ENCODE peak calls at places on chromosomes 6 and 20, in seven cellular contexts. I is mesothelial cell of epicardium, M is GM10248, V is A549, R is pancreas, G is psoas muscle, B is MCF 10A. O is an unnamed sample.

GRCh38 chr6:36605560-36606391 is 11.6 kb downstream of the SRSF3 start:
- DNase-seq in I (no peak), M (no peak), V (no peak), R (no peak), G (no peak), B (no peak), O (no peak)

GRCh38 chr20:25308083-25308491 is 60.2 kb downstream of the PYGB start:
- DNase-seq in I (no peak), M (no peak), V (no peak), R (no peak), G (no peak), B (no peak), O (no peak)

GRCh38 chr6:106159531-106159940 is 73.4 kb downstream of the PRDM1 start:
- DNase-seq in I (no peak), M (no peak), V (no peak), R (no peak), G (no peak), B (peak; percentile 79), O (no peak)

GRCh38 chr20:6075428-6076219 is 21.8 kb upstream of the LRRN4 start:
- DNase-seq in I (no peak), M (no peak), V (no peak), R (no peak), G (no peak), B (no peak), O (no peak)

GRCh38 chr6:22954749-22955385 is 385.5 kb downstream of the HDGFL1 start:
- DNase-seq in I (no peak), M (no peak), V (no peak), R (no peak), G (no peak), B (peak; percentile 14), O (no peak)

GRCh38 chr6:115901896-115902295 is 158.8 kb downstream of the FRK start:
- DNase-seq in I (no peak), M (no peak), V (no peak), R (no peak), G (no peak), B (no peak), O (no peak)

GRCh38 chr6:137223370-137224131 is 4.4 kb upstream of the IFNGR1 start:
- DNase-seq in I (no peak), M (no peak), V (no peak), R (no peak), G (no peak), B (peak; percentile 95), O (no peak)

GRCh38 chr20:32450484-32451061 is 92.4 kb downstream of the ASXL1 start:
- DNase-seq in I (no peak), M (peak; percentile 18), V (no peak), R (peak; percentile 28), G (no peak), B (no peak), O (no peak)

GRCh38 chr6:152301806-152302568 is 335.2 kb downstream of the SYNE1 start:
- DNase-seq in I (peak; percentile 87), M (peak; percentile 88), V (peak; percentile 61), R (peak; percentile 74), G (peak; percentile 89), B (peak; percentile 88), O (peak; percentile 89)

GRCh38 chr20:7694940-7695567 is 245.2 kb downstream of the HAO1 start:
- DNase-seq in I (no peak), M (no peak), V (no peak), R (no peak), G (no peak), B (no peak), O (no peak)

GRCh38 chr6:136788069-136788902 is 4.0 kb downstream of the MAP3K5 start:
- DNase-seq in I (no peak), M (no peak), V (no peak), R (no peak), G (no peak), B (peak; percentile 87), O (no peak)

GRCh38 chr6:112362027-112362795 is 15.1 kb downstream of the RFPL4B start:
- DNase-seq in I (no peak), M (no peak), V (no peak), R (no peak), G (no peak), B (no peak), O (no peak)

GRCh38 chr6:36759177-36759757 is 61.6 kb downstream of the RAB44 start:
- DNase-seq in I (peak; percentile 95), M (peak; percentile 89), V (peak; percentile 82), R (peak; percentile 85), G (peak; percentile 91), B (peak; percentile 70), O (peak; percentile 92)

GRCh38 chr6:25360611-25361010 is 81.4 kb downstream of the CARMIL1 start:
- DNase-seq in I (no peak), M (no peak), V (no peak), R (no peak), G (no peak), B (peak; percentile 17), O (no peak)

GRCh38 chr6:77620290-77620882 is 32.5 kb upstream of the MEI4 start:
- DNase-seq in I (no peak), M (no peak), V (no peak), R (no peak), G (no peak), B (peak; percentile 57), O (peak; percentile 44)

GRCh38 chr20:43536041-43536816 is 22.6 kb upstream of the SGK2 start:
- DNase-seq in I (no peak), M (no peak), V (no peak), R (no peak), G (no peak), B (no peak), O (no peak)

GRCh38 chr20:53210041-53210440 is 237.9 kb downstream of the TSHZ2 start:
- DNase-seq in I (no peak), M (no peak), V (no peak), R (no peak), G (no peak), B (no peak), O (no peak)

GRCh38 chr20:535958-536357 is 7.6 kb downstream of the CSNK2A1 start:
- DNase-seq in I (no peak), M (no peak), V (no peak), R (no peak), G (no peak), B (no peak), O (no peak)

GRCh38 chr6:128870751-128871150 is 12.2 kb upstream of the LAMA2 start:
- DNase-seq in I (no peak), M (no peak), V (no peak), R (no peak), G (no peak), B (no peak), O (no peak)

GRCh38 chr6:138103876-138104275 is 3.3 kb downstream of the PERP start:
- DNase-seq in I (no peak), M (no peak), V (no peak), R (no peak), G (no peak), B (peak; percentile 56), O (no peak)

GRCh38 chr6:26329763-26330511 is 35.1 kb upstream of the BTN3A2 start:
- DNase-seq in I (no peak), M (no peak), V (no peak), R (no peak), G (no peak), B (peak; percentile 73), O (peak; percentile 49)

GRCh38 chr20:17785007-17785406 is 85.2 kb downstream of the BANF2 start:
- DNase-seq in I (no peak), M (no peak), V (no peak), R (no peak), G (peak; percentile 9), B (no peak), O (no peak)

GRCh38 chr20:4560667-4561066 is 161.0 kb upstream of the PRND start:
- DNase-seq in I (no peak), M (no peak), V (no peak), R (no peak), G (no peak), B (no peak), O (no peak)

GRCh38 chr6:155954149-155954548 is 498.5 kb upstream of the NOX3 start:
- DNase-seq in I (no peak), M (no peak), V (no peak), R (no peak), G (no peak), B (no peak), O (no peak)

GRCh38 chr6:44216677-44217331 is at the start of gene MYMX:
- DNase-seq in I (no peak), M (no peak), V (no peak), R (peak; percentile 61), G (no peak), B (no peak), O (no peak)

GRCh38 chr6:159899994-159900745 is 9.4 kb downstream of the MAS1 start:
- DNase-seq in I (no peak), M (no peak), V (peak; percentile 38), R (no peak), G (no peak), B (peak; percentile 84), O (no peak)

GRCh38 chr20:62744761-62745160 is 36.1 kb downstream of the NTSR1 start:
- DNase-seq in I (no peak), M (no peak), V (no peak), R (peak; percentile 4), G (peak; percentile 32), B (no peak), O (no peak)

GRCh38 chr20:40990542-40991120 is 38.0 kb upstream of the TOP1 start:
- DNase-seq in I (peak; percentile 76), M (peak; percentile 81), V (peak; percentile 91), R (peak; percentile 69), G (peak; percentile 83), B (peak; percentile 91), O (peak; percentile 79)

GRCh38 chr20:45218133-45218532 is 3.0 kb upstream of the SEMG2 start:
- DNase-seq in I (no peak), M (no peak), V (no peak), R (no peak), G (no peak), B (no peak), O (no peak)
- TF ChIP-seq CTCF in I (no peak), M (no peak), V (no peak), R (no peak), G (no peak), B (no peak), O (no peak)

DNA sequence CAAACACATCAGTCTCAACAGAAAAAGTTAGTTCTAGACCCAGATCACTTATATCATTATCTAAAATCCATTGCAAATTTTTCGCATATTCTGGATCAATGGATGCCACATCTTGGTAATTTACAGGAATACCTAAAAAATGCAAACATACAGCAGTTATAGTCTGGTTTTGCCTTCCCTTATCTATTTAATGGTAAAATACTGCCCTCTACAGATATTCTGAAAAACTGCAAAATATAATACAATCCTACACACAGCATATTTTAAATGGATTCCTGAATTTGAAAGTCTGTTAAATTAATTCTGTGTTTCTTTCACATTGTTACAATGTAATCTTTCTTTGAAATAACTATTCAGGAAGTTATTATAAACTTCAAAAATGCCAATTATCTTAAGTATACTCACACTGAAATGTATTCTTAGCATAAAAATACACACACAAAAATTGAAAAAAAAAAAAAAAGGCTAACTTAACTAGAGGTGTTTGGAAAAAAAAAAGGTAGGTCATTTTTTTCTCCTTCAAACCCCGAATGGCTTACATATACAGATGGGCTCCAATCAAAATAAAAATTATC is 88.4 kb downstream of the HACE1 start:
- DNase-seq in I (no peak), M (peak; percentile 18), V (peak; percentile 6), R (no peak), G (no peak), B (peak; percentile 40), O (no peak)
- TF ChIP-seq CTCF in I (peak; percentile 60), M (no peak), V (peak; percentile 57), R (peak; percentile 43), G (peak; percentile 53), B (peak; percentile 60), O (peak; percentile 87)

GRCh38 chr6:2385584-2385983 is 140.2 kb upstream of the GMDS start:
- DNase-seq in I (no peak), M (no peak), V (no peak), R (no peak), G (no peak), B (no peak), O (no peak)
- TF ChIP-seq CTCF in I (no peak), M (no peak), V (no peak), R (no peak), G (no peak), B (no peak), O (no peak)

GRCh38 chr6:169212436-169212835 is 41.2 kb downstream of the THBS2 start:
- DNase-seq in I (no peak), M (no peak), V (no peak), R (no peak), G (no peak), B (no peak), O (no peak)
- TF ChIP-seq CTCF in I (no peak), M (no peak), V (no peak), R (no peak), G (no peak), B (no peak), O (no peak)